ENCODE peak calls at places on chromosomes 16 and 17, in eight cellular contexts. One of them, this sample, is unnamed.
A peak's percentile ranks its signal among the peaks of the same experiment; 100 is the strongest.

GRCh38 chr17:7440823-7441174 is 1.5 kb downstream of the FGF11 start:
- DNase-seq in CD4-positive, alpha-beta memory T cell: no peak
- DNase-seq in NCI-H526 treated with DMSO at 0.1 percent for 48 hours: peak; percentile 26
- DNase-seq in DMS153: no peak
- DNase-seq in amniotic epithelial cell: peak; percentile 44
- DNase-seq in transverse colon: peak; percentile 28
- DNase-seq in astrocyte of the spinal cord: peak; percentile 29
- DNase-seq in iris pigment epithelial cell: peak; percentile 71
- DNase-seq in this sample: no peak

GRCh38 chr17:67364847-67365761 is 1.3 kb downstream of the PSMD12 start:
- DNase-seq in CD4-positive, alpha-beta memory T cell: no peak
- DNase-seq in NCI-H526 treated with DMSO at 0.1 percent for 48 hours: no peak
- DNase-seq in DMS153: no peak
- DNase-seq in amniotic epithelial cell: no peak
- DNase-seq in transverse colon: no peak
- DNase-seq in astrocyte of the spinal cord: no peak
- DNase-seq in iris pigment epithelial cell: no peak
- DNase-seq in this sample: no peak

GRCh38 chr17:31787857-31788570 is 71.0 kb downstream of the COPRS start:
- DNase-seq in CD4-positive, alpha-beta memory T cell: no peak
- DNase-seq in NCI-H526 treated with DMSO at 0.1 percent for 48 hours: no peak
- DNase-seq in DMS153: no peak
- DNase-seq in amniotic epithelial cell: peak; percentile 99
- DNase-seq in transverse colon: peak; percentile 39
- DNase-seq in astrocyte of the spinal cord: peak; percentile 76
- DNase-seq in iris pigment epithelial cell: peak; percentile 93
- DNase-seq in this sample: no peak

GRCh38 chr16:1678500-1679098 is 520 bp downstream of the JPT2 start:
- DNase-seq in CD4-positive, alpha-beta memory T cell: peak; percentile 32
- DNase-seq in NCI-H526 treated with DMSO at 0.1 percent for 48 hours: no peak
- DNase-seq in DMS153: no peak
- DNase-seq in amniotic epithelial cell: peak; percentile 40
- DNase-seq in transverse colon: peak; percentile 51
- DNase-seq in astrocyte of the spinal cord: no peak
- DNase-seq in iris pigment epithelial cell: peak; percentile 35
- DNase-seq in this sample: peak; percentile 20

GRCh38 chr17:2151634-2152033 is 96.7 kb downstream of the HIC1 start:
- DNase-seq in CD4-positive, alpha-beta memory T cell: no peak
- DNase-seq in NCI-H526 treated with DMSO at 0.1 percent for 48 hours: no peak
- DNase-seq in DMS153: no peak
- DNase-seq in amniotic epithelial cell: no peak
- DNase-seq in transverse colon: no peak
- DNase-seq in astrocyte of the spinal cord: peak; percentile 28
- DNase-seq in iris pigment epithelial cell: no peak
- DNase-seq in this sample: no peak

GRCh38 chr16:14302399-14303181 is 231.5 kb downstream of the MRTFB start:
- DNase-seq in CD4-positive, alpha-beta memory T cell: no peak
- DNase-seq in NCI-H526 treated with DMSO at 0.1 percent for 48 hours: no peak
- DNase-seq in DMS153: no peak
- DNase-seq in amniotic epithelial cell: no peak
- DNase-seq in transverse colon: peak; percentile 13
- DNase-seq in astrocyte of the spinal cord: no peak
- DNase-seq in iris pigment epithelial cell: no peak
- DNase-seq in this sample: no peak

GRCh38 chr17:7184091-7184488 is 4.9 kb upstream of the ASGR1 start:
- DNase-seq in CD4-positive, alpha-beta memory T cell: no peak
- DNase-seq in NCI-H526 treated with DMSO at 0.1 percent for 48 hours: no peak
- DNase-seq in DMS153: peak; percentile 42
- DNase-seq in amniotic epithelial cell: no peak
- DNase-seq in transverse colon: peak; percentile 82
- DNase-seq in astrocyte of the spinal cord: no peak
- DNase-seq in iris pigment epithelial cell: no peak
- DNase-seq in this sample: peak; percentile 71

GRCh38 chr17:43713494-43714162 is 45.0 kb downstream of the SOST start:
- DNase-seq in CD4-positive, alpha-beta memory T cell: no peak
- DNase-seq in NCI-H526 treated with DMSO at 0.1 percent for 48 hours: no peak
- DNase-seq in DMS153: no peak
- DNase-seq in amniotic epithelial cell: no peak
- DNase-seq in transverse colon: no peak
- DNase-seq in astrocyte of the spinal cord: no peak
- DNase-seq in iris pigment epithelial cell: peak; percentile 44
- DNase-seq in this sample: no peak

GRCh38 chr17:80765241-80766022 is 220.8 kb downstream of the RPTOR start:
- DNase-seq in CD4-positive, alpha-beta memory T cell: peak; percentile 30
- DNase-seq in NCI-H526 treated with DMSO at 0.1 percent for 48 hours: no peak
- DNase-seq in DMS153: no peak
- DNase-seq in amniotic epithelial cell: peak; percentile 37
- DNase-seq in transverse colon: no peak
- DNase-seq in astrocyte of the spinal cord: no peak
- DNase-seq in iris pigment epithelial cell: peak; percentile 36
- DNase-seq in this sample: no peak

GRCh38 chr17:28717578-28718316 is at the start of gene RAB34:
- DNase-seq in CD4-positive, alpha-beta memory T cell: no peak
- DNase-seq in NCI-H526 treated with DMSO at 0.1 percent for 48 hours: peak; percentile 88
- DNase-seq in DMS153: peak; percentile 51
- DNase-seq in amniotic epithelial cell: peak; percentile 89
- DNase-seq in transverse colon: peak; percentile 56
- DNase-seq in astrocyte of the spinal cord: peak; percentile 90
- DNase-seq in iris pigment epithelial cell: peak; percentile 85
- DNase-seq in this sample: no peak

GRCh38 chr16:57774886-57775285 is 27.4 kb downstream of the KIFC3 start:
- DNase-seq in CD4-positive, alpha-beta memory T cell: no peak
- DNase-seq in NCI-H526 treated with DMSO at 0.1 percent for 48 hours: no peak
- DNase-seq in DMS153: no peak
- DNase-seq in amniotic epithelial cell: no peak
- DNase-seq in transverse colon: no peak
- DNase-seq in astrocyte of the spinal cord: no peak
- DNase-seq in iris pigment epithelial cell: no peak
- DNase-seq in this sample: no peak

GRCh38 chr17:2893422-2893914 is 97.2 kb downstream of the RAP1GAP2 start:
- DNase-seq in CD4-positive, alpha-beta memory T cell: no peak
- DNase-seq in NCI-H526 treated with DMSO at 0.1 percent for 48 hours: no peak
- DNase-seq in DMS153: no peak
- DNase-seq in amniotic epithelial cell: peak; percentile 21
- DNase-seq in transverse colon: peak; percentile 79
- DNase-seq in astrocyte of the spinal cord: no peak
- DNase-seq in iris pigment epithelial cell: no peak
- DNase-seq in this sample: peak; percentile 75

GRCh38 chr17:11336290-11336995 is 95.4 kb downstream of the SHISA6 start:
- DNase-seq in CD4-positive, alpha-beta memory T cell: no peak
- DNase-seq in NCI-H526 treated with DMSO at 0.1 percent for 48 hours: no peak
- DNase-seq in DMS153: no peak
- DNase-seq in amniotic epithelial cell: no peak
- DNase-seq in transverse colon: no peak
- DNase-seq in astrocyte of the spinal cord: no peak
- DNase-seq in iris pigment epithelial cell: no peak
- DNase-seq in this sample: no peak

GRCh38 chr17:41338961-41339485 is 11.6 kb downstream of the KRT33A start:
- DNase-seq in CD4-positive, alpha-beta memory T cell: peak; percentile 92
- DNase-seq in NCI-H526 treated with DMSO at 0.1 percent for 48 hours: no peak
- DNase-seq in DMS153: no peak
- DNase-seq in amniotic epithelial cell: peak; percentile 81
- DNase-seq in transverse colon: no peak
- DNase-seq in astrocyte of the spinal cord: no peak
- DNase-seq in iris pigment epithelial cell: peak; percentile 64
- DNase-seq in this sample: no peak

This sample was measured in Peyer's patch.